ENCODE peak calls at places on chromosomes 12 and 14, in ten cellular contexts. Z, I, B, E, Q, C, D, V, W and X are unnamed samples. For H3K4me1, the result is how much of the 10 kb centered on the place peaks cover.

GRCh38 chr14:67487937-67488893 is at the start of gene TMEM229B:
- DNase-seq in Z (no peak), Q (no peak), C (peak), W (no peak), I (no peak), D (no peak), V (peak), E (no peak), B (no peak), X (no peak)

GRCh38 chr14:42884100-42884499 is 1277.4 kb downstream of the LRFN5 start:
- DNase-seq in I (no peak), Z (no peak), W (no peak), D (peak), E (no peak), V (peak), C (no peak), B (peak), Q (peak), X (peak)

GRCh38 chr14:102819176-102819628 is 42.0 kb downstream of the TRAF3 start:
- DNase-seq in Z (no peak), I (no peak), E (no peak), D (no peak), W (no peak), Q (no peak), V (no peak), C (no peak), B (no peak), X (no peak)

GRCh38 chr12:42482086-42482819 is 107.3 kb downstream of the PRICKLE1 start:
- DNase-seq in E (peak), B (peak), V (no peak), Z (no peak), Q (peak), W (no peak), C (no peak), D (peak), I (peak), X (peak)

GRCh38 chr14:55092326-55092725 is 36.7 kb upstream of the LGALS3 start:
- DNase-seq in E (no peak), B (no peak), Q (no peak), W (no peak), Z (no peak), D (no peak), I (no peak), C (no peak), V (no peak), X (no peak)

GRCh38 chr14:58072288-58073071 is 79.5 kb downstream of the ARMH4 start:
- DNase-seq in C (peak), W (peak), I (peak), V (peak), Z (peak), Q (peak), D (peak), E (peak), B (peak), X (peak)

GRCh38 chr14:68612049-68612448 is 180.8 kb downstream of the ZFP36L1 start:
- DNase-seq in Q (no peak), I (no peak), W (no peak), Z (no peak), B (peak), V (peak), D (peak), C (no peak), E (peak), X (no peak)

GRCh38 chr12:132204064-132204821 is 60.0 kb downstream of the NOC4L start:
- DNase-seq in D (no peak), V (no peak), Z (no peak), W (no peak), B (no peak), E (peak), C (no peak), Q (no peak), I (no peak), X (peak)

GRCh38 chr14:99575043-99576023 is 28.7 kb downstream of the CCDC85C start:
- DNase-seq in D (no peak), I (no peak), V (no peak), C (peak), Z (no peak), Q (peak), W (peak), E (no peak), B (peak), X (peak)

GRCh38 chr12:110501378-110501721 is 561 bp downstream of the VPS29 start:
- DNase-seq in Q (peak), C (peak), D (peak), B (peak), E (no peak), Z (peak), I (peak), W (peak), V (peak), X (peak)

GRCh38 chr14:87503711-87504110 is 489.3 kb downstream of the GALC start:
- DNase-seq in I (no peak), Z (no peak), V (no peak), D (no peak), W (no peak), E (no peak), C (no peak), B (no peak), Q (no peak), X (no peak)

GRCh38 chr14:74421997-74422396 is 4.0 kb downstream of the SYNDIG1L start:
- DNase-seq in E (no peak), Q (no peak), C (peak), V (no peak), I (no peak), W (no peak), B (no peak), Z (no peak), D (no peak), X (no peak)

GRCh38 chr12:87428701-87429277 is 600.4 kb downstream of the C12orf50 start:
- DNase-seq in E (peak), D (peak), W (no peak), C (no peak), B (peak), Q (peak), Z (no peak), V (peak), I (peak), X (peak)

GRCh38 chr14:95274283-95274682 is 45.4 kb downstream of the CLMN start:
- DNase-seq in I (no peak), D (no peak), E (no peak), W (no peak), C (no peak), Q (no peak), V (no peak), B (no peak), Z (no peak), X (no peak)

GRCh38 chr12:88144037-88144436 is 1.9 kb downstream of the TMTC3 start:
- DNase-seq in V (no peak), C (no peak), W (no peak), E (no peak), B (no peak), I (no peak), Q (no peak), D (no peak), Z (no peak), X (no peak)

GRCh38 chr14:104152686-104153398 is 14.5 kb downstream of the KIF26A start:
- DNase-seq in I (no peak), D (no peak), E (no peak), Q (no peak), B (no peak), W (no peak), Z (no peak), C (no peak), V (no peak), X (no peak)

GRCh38 chr12:96091833-96092232 is 56.4 kb upstream of the LTA4H start:
- DNase-seq in Z (no peak), I (no peak), W (no peak), D (no peak), V (no peak), C (peak), Q (peak), B (no peak), E (no peak), X (no peak)

GRCh38 chr12:9380650-9381049 is 172.5 kb upstream of the PZP start:
- DNase-seq in C (no peak), E (no peak), V (no peak), Z (no peak), B (no peak), Q (no peak), W (no peak), D (no peak), I (no peak), X (no peak)

GRCh38 chr14:103656031-103656757 is 27.2 kb downstream of the KLC1 start:
- DNase-seq in B (peak), Q (no peak), C (no peak), E (no peak), W (no peak), D (peak), V (no peak), I (no peak), Z (no peak), X (no peak)

GRCh38 chr14:74483321-74483720 is 9.8 kb downstream of the NPC2 start:
- DNase-seq in D (no peak), I (no peak), V (no peak), Q (no peak), E (no peak), W (no peak), B (peak), C (no peak), Z (no peak), X (no peak)

GRCh38 chr12:64171715-64172114 is 50.4 kb downstream of the KICS2 start:
- DNase-seq in B (peak), E (no peak), Z (no peak), W (peak), I (peak), V (peak), Q (peak), C (no peak), D (peak), X (peak)

GRCh38 chr14:96554315-96554910 is 52.2 kb downstream of the PAPOLA start:
- DNase-seq in Q (no peak), Z (no peak), C (no peak), V (no peak), E (no peak), B (no peak), D (no peak), I (no peak), W (no peak), X (no peak)

GRCh38 chr14:92976268-92976667 is 53.3 kb downstream of the CHGA start:
- DNase-seq in Z (no peak), B (no peak), D (no peak), I (no peak), E (peak), C (no peak), Q (no peak), W (no peak), V (no peak), X (no peak)

GRCh38 chr12:15699886-15700285 is 89.3 kb downstream of the EPS8 start:
- DNase-seq in Z (no peak), I (peak), E (no peak), Q (no peak), B (no peak), V (no peak), W (no peak), D (no peak), C (no peak), X (no peak)

GRCh38 chr12:3315201-3315661 is 175.8 kb upstream of the PRMT8 start:
- DNase-seq in C (no peak), B (peak), D (peak), Q (peak), E (no peak), V (no peak), I (peak), Z (no peak), W (no peak), X (peak)

GRCh38 chr12:83434600-83434999 is 747.9 kb downstream of the TMTC2 start:
- DNase-seq in Q (peak), C (no peak), E (no peak), V (no peak), B (no peak), Z (no peak), D (peak), I (no peak), W (no peak), X (no peak)

GRCh38 chr14:99725774-99726537 is 41.9 kb downstream of the CYP46A1 start:
- DNase-seq in I (no peak), B (no peak), V (no peak), W (no peak), C (no peak), D (no peak), E (peak), Z (no peak), Q (no peak), X (no peak)

GRCh38 chr14:67522270-67522669 is 10.8 kb upstream of the PLEKHH1 start:
- DNase-seq in C (no peak), D (no peak), V (no peak), W (no peak), B (no peak), Q (no peak), I (no peak), Z (no peak), E (no peak), X (no peak)

GRCh38 chr14:101965145-101965531 is 765 bp downstream of the DYNC1H1 start:
- DNase-seq in B (peak), C (peak), D (peak), Q (peak), V (peak), W (no peak), E (peak), Z (peak), I (peak), X (no peak)

GRCh38 chr14:100025111-100025510 is 40.1 kb upstream of the EVL start:
- DNase-seq in E (peak), W (peak), Q (peak), V (peak), Z (no peak), C (peak), D (peak), I (peak), B (peak), X (no peak)

GRCh38 chr14:101033446-101034165 is 130.1 kb upstream of the RTL1 start:
- DNase-seq in V (no peak), D (no peak), B (no peak), I (no peak), C (no peak), E (no peak), W (no peak), Z (no peak), Q (no peak), X (no peak)

GRCh38 chr14:34692348-34692747 is 22.0 kb downstream of the CFL2 start:
- DNase-seq in D (peak), Q (no peak), Z (no peak), V (peak), W (no peak), C (no peak), B (no peak), E (peak), I (no peak), X (no peak)

GRCh38 chr14:58395815-58396626 is at the start of gene TOMM20L:
- DNase-seq in E (peak), I (peak), C (peak), B (peak), W (peak), V (peak), Q (peak), Z (peak), D (peak), X (peak)

GRCh38 chr12:58066296-58066695 is 124.9 kb downstream of the ATP23 start:
- DNase-seq in W (no peak), E (no peak), V (no peak), Q (peak), B (no peak), Z (no peak), C (no peak), I (no peak), D (no peak), X (peak)

GRCh38 chr12:19847294-19848059 is 408.2 kb downstream of the AEBP2 start:
- DNase-seq in Z (no peak), W (no peak), V (peak), I (peak), E (no peak), Q (no peak), B (peak), C (peak), D (peak), X (peak)

GRCh38 chr12:77685112-77685511 is 145.6 kb upstream of the NAV3 start:
- DNase-seq in B (peak), E (peak), V (peak), C (peak), W (peak), Q (peak), D (peak), I (peak), Z (peak), X (peak)

DNA sequence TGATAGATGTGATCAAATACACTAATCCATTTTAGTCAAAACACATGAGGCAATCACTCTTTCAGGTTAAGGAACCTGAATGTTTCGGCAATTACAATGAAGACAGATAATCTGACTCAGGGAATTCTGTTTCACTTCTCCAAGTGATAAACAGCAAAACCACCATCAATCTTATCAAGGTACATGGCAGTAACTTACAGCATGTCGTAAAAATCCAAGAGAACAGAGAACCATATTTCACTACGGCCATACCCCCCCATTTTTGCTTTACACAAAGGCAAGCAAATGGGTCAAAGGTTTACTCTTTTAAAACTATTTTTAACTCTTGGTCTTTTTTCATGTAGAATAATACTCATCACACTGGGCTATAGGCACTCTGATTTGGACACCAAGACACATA is 102.4 kb downstream of the PPM1H start:
- DNase-seq in Z (no peak), B (no peak), I (no peak), Q (no peak), D (no peak), V (no peak), E (no peak), C (no peak), W (no peak), X (no peak)
- H3K4me2 ChIP-seq in Z (no peak), B (no peak), I (no peak), Q (no peak), D (no peak), V (no peak), E (no peak), C (no peak), W (no peak), X (no peak)

DNA sequence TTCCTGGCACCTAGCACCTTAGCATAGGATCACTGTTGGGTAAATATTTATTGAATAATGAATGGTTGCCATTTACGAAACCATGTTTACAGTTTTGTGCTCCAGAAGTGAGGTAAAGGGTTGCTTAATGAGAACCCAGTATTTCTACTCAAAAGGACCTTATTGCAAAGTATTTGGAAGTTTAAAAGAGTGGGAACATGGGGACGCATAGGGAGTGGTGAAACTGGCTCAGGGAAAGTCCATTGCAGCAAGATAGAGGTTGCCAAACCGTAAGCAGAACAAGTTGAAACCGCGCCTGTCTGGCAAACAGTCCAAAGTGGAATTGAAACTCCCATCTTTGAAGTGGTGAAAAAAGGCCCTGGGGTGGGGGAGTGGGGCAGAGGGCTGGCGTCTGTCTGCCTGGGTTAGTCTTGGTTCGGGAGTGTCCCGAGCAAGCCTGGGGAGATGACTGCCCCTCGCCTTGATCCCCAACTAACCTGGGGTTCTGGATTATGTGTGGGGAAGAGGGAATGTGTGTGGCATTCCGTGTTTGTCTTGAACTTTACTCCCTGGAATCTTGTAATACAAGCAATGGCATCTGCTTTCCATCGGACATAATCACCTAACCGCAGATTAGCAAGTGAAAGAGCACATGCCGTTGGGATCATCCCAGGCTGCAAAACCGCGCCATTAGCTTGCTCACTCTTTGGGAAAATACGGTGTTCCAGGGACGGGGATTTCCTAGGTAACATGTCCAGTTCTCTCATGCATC is 7.2 kb downstream of the ALDH2 start:
- DNase-seq in B (peak), V (peak), Z (no peak), D (peak), Q (no peak), W (no peak), E (peak), I (no peak), C (no peak), X (peak)
- H3K4me1 ChIP-seq in B (under half), V (under half), Z (under half), D (under half), Q (under half), W (half or more), E (under half), I (under half), C (under half), X (under half)

GRCh38 chr12:54220567-54220966 is 31.8 kb upstream of the SMUG1 start:
- DNase-seq in V (no peak), B (no peak), D (no peak), I (no peak), Z (no peak), Q (no peak), E (no peak), W (no peak), C (no peak), X (no peak)
- H3K4me2 ChIP-seq in V (no peak), B (no peak), D (no peak), I (no peak), Z (no peak), Q (peak), E (peak), W (peak), C (no peak), X (peak)

DNA sequence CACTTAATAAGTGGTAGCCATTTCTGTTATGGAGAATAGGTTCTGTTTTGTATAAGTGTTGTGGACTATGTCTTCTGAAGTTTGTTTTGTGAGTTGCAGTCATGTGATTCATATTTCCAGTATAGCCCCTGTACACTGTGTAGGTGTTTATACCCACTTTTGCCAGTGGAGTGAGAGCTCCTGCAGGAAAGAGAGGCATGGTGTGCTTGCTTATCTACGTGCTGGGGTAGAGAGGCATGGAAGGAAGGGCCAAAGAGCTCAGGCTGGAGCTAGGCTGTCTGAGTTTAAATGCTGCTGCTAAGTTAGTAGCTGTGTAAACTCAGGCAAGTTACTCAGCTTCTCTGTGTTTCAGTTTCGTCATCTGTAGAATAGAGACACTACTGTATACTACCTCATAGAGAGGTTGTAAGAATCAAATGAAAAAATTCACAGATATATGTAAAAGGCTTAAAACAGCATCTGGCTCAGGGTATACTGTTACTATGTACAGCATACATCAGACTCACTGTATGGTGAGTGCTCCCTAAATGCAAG is 88.2 kb upstream of the SLC38A2 start:
- DNase-seq in Q (no peak), E (no peak), Z (no peak), W (no peak), C (no peak), I (no peak), D (no peak), V (no peak), B (no peak), X (no peak)
- H3K4me1 ChIP-seq in Q (under half), E (under half), Z (under half), W (under half), C (under half), I (under half), D (under half), V (under half), B (under half), X (under half)

GRCh38 chr14:75579882-75580281 is 1.5 kb downstream of the FLVCR2 start:
- DNase-seq in W (no peak), B (no peak), C (no peak), Z (no peak), V (no peak), E (no peak), I (no peak), D (peak), Q (no peak), X (no peak)
- H3K4me2 ChIP-seq in W (peak), B (peak), C (no peak), Z (no peak), V (peak), E (peak), I (no peak), D (peak), Q (peak), X (peak)

DNA sequence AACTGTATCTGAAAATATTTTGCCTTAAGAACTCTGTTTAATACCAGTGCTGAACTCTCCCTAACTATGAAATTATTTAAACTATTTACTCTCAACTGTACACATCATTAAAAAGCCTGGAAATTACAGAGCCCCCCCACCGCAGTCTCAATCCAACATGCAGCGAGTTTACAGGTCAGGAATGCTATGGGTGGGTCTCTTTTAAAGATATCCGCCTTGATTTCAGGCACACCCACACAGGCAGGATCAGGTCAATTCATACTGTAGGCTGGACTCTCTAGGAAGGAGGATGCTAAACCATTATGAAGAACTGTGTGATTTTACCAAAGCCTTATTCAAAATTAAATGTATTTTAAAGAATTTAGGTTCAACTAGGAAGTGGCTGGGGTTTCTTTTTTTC is 16.5 kb downstream of the SPTLC2 start:
- DNase-seq in Q (no peak), V (no peak), B (no peak), D (no peak), Z (no peak), C (no peak), E (no peak), I (no peak), W (no peak), X (peak)
- H3K4me1 ChIP-seq in Q (under half), V (under half), B (under half), D (under half), Z (under half), C (half or more), E (under half), I (under half), W (half or more), X (under half)